ENCODE peak calls at places on chromosome 16, in six cellular contexts. D is iris pigment epithelial cell; L is RPMI8226; R is activated CD8-positive, alpha-beta memory T cell treated with anti-CD3 and anti-CD28 coated beads, Interleukin-2, amount 50 U/mL, for 4 hours; Z is T-helper 1 cell; N is heart left ventricle. T is an unnamed sample.

GRCh38 chr16:84840687-84841627 is 21.2 kb downstream of the CRISPLD2 start:
- DNase-seq in R (no peak), D (no peak), L (no peak), N (peak; percentile 23), Z (no peak), T (no peak)

GRCh38 chr16:66905633-66906539 is 12.8 kb downstream of the CDH16 start:
- DNase-seq in R (no peak), N (no peak), L (peak; percentile 95), Z (no peak), D (no peak), T (no peak)

GRCh38 chr16:4200000-4200780 is 41.7 kb downstream of the SRL start:
- DNase-seq in D (peak; percentile 54), L (peak; percentile 69), R (no peak), N (peak; percentile 82), Z (no peak), T (no peak)

GRCh38 chr16:11079657-11080187 is 135.4 kb downstream of the CLEC16A start:
- DNase-seq in R (no peak), N (no peak), D (peak; percentile 95), Z (no peak), L (no peak), T (no peak)

GRCh38 chr16:83187404-83187803 is 560.6 kb downstream of the CDH13 start:
- DNase-seq in R (no peak), D (peak; percentile 88), Z (no peak), L (no peak), N (no peak), T (no peak)

GRCh38 chr16:80792031-80792430 is 12.4 kb downstream of the CDYL2 start:
- DNase-seq in L (no peak), N (no peak), D (no peak), R (no peak), Z (no peak), T (no peak)

GRCh38 chr16:57660715-57661463 is 7.2 kb upstream of the ADGRG3 start:
- DNase-seq in R (no peak), L (no peak), N (no peak), D (no peak), Z (no peak), T (no peak)

GRCh38 chr16:1539720-1540555 is 6.5 kb downstream of the TMEM204 start:
- DNase-seq in R (peak; percentile 9), N (peak; percentile 46), L (no peak), D (no peak), Z (no peak), T (no peak)

GRCh38 chr16:68921654-68922053 is 78.3 kb downstream of the TANGO6 start:
- DNase-seq in Z (no peak), D (peak; percentile 81), N (no peak), L (no peak), R (no peak), T (no peak)

GRCh38 chr16:49343291-49343690 is 30.3 kb upstream of the C16orf78 start:
- DNase-seq in Z (no peak), N (no peak), D (no peak), R (no peak), L (no peak), T (no peak)

GRCh38 chr16:25031441-25032307 is 16.5 kb upstream of the ARHGAP17 start:
- DNase-seq in N (peak; percentile 92), L (peak; percentile 98), R (peak; percentile 85), Z (peak; percentile 87), D (peak; percentile 96), T (peak; percentile 18)

GRCh38 chr16:27179500-27180072 is 23.7 kb upstream of the KDM8 start:
- DNase-seq in D (peak; percentile 59), R (peak; percentile 90), Z (peak; percentile 78), N (peak; percentile 91), L (peak; percentile 83), T (no peak)

GRCh38 chr16:4261557-4262172 is 11.2 kb downstream of the TFAP4 start:
- DNase-seq in L (peak; percentile 44), Z (no peak), N (no peak), D (no peak), R (peak; percentile 33), T (no peak)

GRCh38 chr16:9047689-9048301 is 43.6 kb upstream of the HAPSTR1 start:
- DNase-seq in Z (no peak), R (peak; percentile 49), L (peak; percentile 94), N (peak; percentile 90), D (peak; percentile 99), T (no peak)

GRCh38 chr16:81765111-81765919 is 13.8 kb upstream of the PLCG2 start:
- DNase-seq in R (no peak), Z (no peak), L (no peak), N (no peak), D (no peak), T (no peak)

T was measured in cortex of kidney.